ENCODE peak calls at places on chromosomes 4 and X, in four cellular contexts. N is HepG2, E is K562, X is GM12878. V is an unnamed sample.

GRCh38 chr4:174265917-174266316 is 17.6 kb downstream of the FBXO8 start:
- DNase-seq in X (no peak), N (no peak), E (no peak), V (no peak)

GRCh38 chr4:186624951-186625350 is 69.6 kb upstream of the MTNR1A start:
- DNase-seq in X (no peak), N (peak), E (no peak), V (no peak)

GRCh38 chrX:10166731-10167149 is 10.0 kb downstream of the CLCN4 start:
- DNase-seq in E (no peak), X (no peak), N (peak), V (no peak)

GRCh38 chr4:128393111-128393704 is 105.6 kb upstream of the PGRMC2 start:
- DNase-seq in N (no peak), X (no peak), E (no peak), V (no peak)

GRCh38 chr4:173318648-173319211 is 15.4 kb downstream of the HMGB2 start:
- DNase-seq in N (peak), X (no peak), E (no peak), V (no peak)

GRCh38 chr4:160537681-160538080 is 1434.8 kb downstream of the RAPGEF2 start:
- DNase-seq in X (no peak), E (no peak), N (no peak), V (no peak)

GRCh38 chrX:133215017-133215416 is 3.1 kb downstream of the TFDP3 start:
- DNase-seq in E (no peak), N (no peak), X (no peak), V (no peak)

GRCh38 chrX:134172588-134173259 is 64.3 kb upstream of the CCDC160 start:
- DNase-seq in E (no peak), X (no peak), N (no peak), V (no peak)

GRCh38 chr4:1984406-1985191 is 24.2 kb downstream of the NELFA start:
- DNase-seq in X (no peak), N (no peak), E (no peak), V (no peak)

DNA sequence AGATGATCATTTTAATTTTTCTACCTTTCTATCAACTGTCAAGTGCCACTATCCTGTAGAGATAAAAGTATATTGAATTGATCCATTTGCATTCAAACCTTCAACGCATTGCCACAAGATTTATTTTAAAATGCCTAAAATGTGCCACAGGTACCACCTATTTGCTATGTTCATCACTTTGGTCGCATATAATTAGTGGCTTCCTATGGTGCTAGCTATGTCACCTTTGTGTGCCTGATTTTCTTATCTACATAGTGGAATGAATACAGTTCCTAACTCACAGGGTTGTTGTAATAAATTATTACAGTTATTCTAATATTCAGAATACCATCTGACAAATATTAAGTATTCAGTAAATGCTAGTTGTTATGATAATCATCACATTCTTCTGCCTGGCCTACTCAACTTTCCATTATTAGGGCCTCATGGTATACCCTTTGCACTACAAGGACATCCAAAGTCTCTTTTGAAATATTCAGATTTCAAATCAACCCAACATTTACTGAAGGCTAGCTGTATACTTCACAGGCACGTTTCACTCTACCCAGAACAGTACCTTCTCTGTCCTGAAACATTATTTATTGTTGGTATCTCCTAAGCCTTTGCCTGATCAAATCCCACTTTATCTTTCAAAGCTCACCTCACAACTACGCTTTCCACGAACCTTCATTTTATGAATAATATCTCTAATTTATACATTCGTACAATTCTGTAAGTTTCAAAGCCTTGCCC is 62.4 kb downstream of the ANXA10 start:
- DNase-seq in X (no peak), N (no peak), E (no peak), V (no peak)
- TF ChIP-seq MAX in X (no peak), N (no peak), E (no peak), V (no peak)

GRCh38 chrX:17413228-17413627 is 38.2 kb downstream of the NHS start:
- DNase-seq in X (no peak), E (no peak), N (no peak), V (no peak)
- TF ChIP-seq ETV6 in X (no peak), E (no peak), N (no peak), V (no peak)

DNA sequence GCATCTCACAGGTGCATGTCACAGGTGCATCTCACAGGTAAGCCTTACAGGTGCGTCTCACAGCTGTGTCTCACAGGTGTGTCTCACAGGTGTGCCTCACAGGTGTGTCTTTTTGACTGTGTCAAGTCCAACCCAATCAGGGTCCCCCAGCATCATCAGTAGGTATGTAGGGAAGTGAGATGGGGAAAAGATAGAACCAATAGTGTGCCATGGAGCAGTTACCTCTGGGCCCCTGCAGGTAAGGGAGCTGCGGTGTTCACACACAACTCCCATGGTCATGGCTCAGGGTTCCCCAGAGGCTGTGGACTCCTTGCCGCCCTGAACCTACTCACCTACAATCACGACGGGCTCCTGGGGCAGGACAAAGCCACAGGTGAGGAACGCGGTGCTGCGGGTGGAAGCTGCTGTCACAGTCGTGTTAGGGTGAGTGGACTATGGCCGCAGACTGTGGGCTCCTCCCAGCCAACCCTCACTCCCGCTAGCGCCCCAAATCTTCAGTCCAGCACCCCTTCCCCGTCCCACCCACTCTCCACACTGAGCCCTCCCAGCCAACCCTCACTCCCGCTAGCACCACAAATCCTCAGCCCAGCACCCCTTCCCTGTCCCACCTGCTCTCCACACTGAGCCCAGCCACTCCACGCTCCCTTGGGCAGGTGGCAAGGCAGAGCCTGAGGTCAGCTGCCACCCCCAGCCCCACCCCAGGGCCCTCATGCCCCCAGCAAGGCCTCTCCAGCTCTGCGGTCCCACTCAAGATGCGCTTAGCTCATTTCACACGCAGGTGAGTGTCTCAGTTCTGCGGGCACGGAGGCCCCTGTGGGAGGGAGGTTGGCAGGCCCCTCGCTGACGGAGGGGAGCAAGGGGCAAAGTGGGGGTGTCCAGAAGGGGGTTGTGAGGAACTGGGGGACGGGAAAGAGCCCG is 2.1 kb upstream of the PDE6B start:
- DNase-seq in N (no peak), E (no peak), X (no peak), V (no peak)
- TF ChIP-seq MAX in N (no peak), E (no peak), X (no peak), V (no peak)

DNA sequence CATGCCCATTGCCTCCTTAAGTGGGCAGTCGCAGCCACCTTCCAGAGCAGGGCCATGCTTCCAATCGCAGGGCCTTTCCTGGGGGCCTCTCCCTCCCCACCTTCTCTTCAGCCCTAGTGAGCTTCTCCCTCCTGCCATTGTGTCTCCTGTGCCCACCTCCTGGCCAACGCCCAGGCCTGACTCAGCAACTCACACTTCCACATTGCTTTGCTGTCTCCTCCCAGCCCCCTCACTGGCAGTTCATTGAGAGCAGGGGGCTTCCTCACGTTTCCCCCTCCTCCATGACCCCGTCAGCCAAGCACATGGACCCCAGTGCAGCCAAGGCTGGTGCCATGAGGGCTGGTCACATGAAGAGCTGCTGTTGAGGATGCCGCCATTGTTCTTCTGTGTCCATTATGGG is 25.9 kb downstream of the HTRA3 start:
- DNase-seq in N (no peak), E (no peak), X (no peak), V (no peak)
- TF ChIP-seq ETV6 in N (no peak), E (no peak), X (no peak), V (no peak)

GRCh38 chr4:148057425-148058020 is 325.6 kb downstream of the ARHGAP10 start:
- DNase-seq in E (no peak), N (no peak), X (peak), V (no peak)

GRCh38 chr4:148054275-148054674 is 322.4 kb downstream of the ARHGAP10 start:
- DNase-seq in E (no peak), N (no peak), X (no peak), V (no peak)

GRCh38 chr4:148058160-148058859 is 326.4 kb downstream of the ARHGAP10 start:
- DNase-seq in X (no peak), N (no peak), E (no peak), V (no peak)

GRCh38 chr4:148055844-148056243 is 324.0 kb downstream of the ARHGAP10 start:
- DNase-seq in N (no peak), E (no peak), X (no peak), V (no peak)

DNA sequence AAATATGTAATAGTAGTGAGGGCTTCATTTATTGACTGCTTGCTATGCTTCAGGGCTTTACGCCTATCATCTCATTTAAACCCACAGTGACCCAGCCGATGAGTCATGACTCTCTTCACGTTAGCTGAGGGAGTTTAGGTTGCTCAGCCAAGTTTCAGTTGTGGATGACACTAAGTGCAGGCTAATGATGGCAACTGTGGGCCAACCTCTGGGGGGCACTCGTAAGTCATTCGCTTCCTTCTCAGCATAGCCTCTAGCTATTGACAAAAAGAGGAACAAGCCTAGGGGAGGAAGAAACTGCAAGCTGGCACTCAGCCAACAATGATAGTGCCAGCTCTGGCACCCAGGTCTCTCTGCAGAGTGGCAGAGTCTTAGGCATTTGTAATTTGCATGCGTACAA is 325.0 kb downstream of the ARHGAP10 start:
- DNase-seq in E (peak), N (no peak), X (peak), V (peak)
- TF ChIP-seq MAX in E (no peak), N (no peak), X (no peak), V (no peak)

GRCh38 chr4:176363072-176363471 is 43.3 kb downstream of the SPCS3 start:
- DNase-seq in E (no peak), X (no peak), N (no peak), V (no peak)
- TF ChIP-seq ETV6 in E (no peak), X (no peak), N (no peak), V (no peak)

GRCh38 chr4:82823062-82823461 is 24.5 kb upstream of the SCD5 start:
- DNase-seq in N (no peak), E (no peak), X (no peak), V (no peak)
- TF ChIP-seq MAX in N (no peak), E (no peak), X (no peak), V (no peak)

GRCh38 chrX:154016366-154017076 is 3.2 kb downstream of the IRAK1 start:
- DNase-seq in E (no peak), N (no peak), X (no peak), V (no peak)
- TF ChIP-seq ETV6 in E (no peak), N (no peak), X (no peak), V (no peak)

GRCh38 chrX:63250253-63250868 is 100.8 kb downstream of the SPIN4 start:
- DNase-seq in N (peak), E (peak), X (peak), V (peak)
- TF ChIP-seq MAX in N (no peak), E (no peak), X (no peak), V (no peak)

GRCh38 chr4:56613101-56613862 is 67.8 kb downstream of the HOPX start:
- DNase-seq in N (peak), E (no peak), X (no peak), V (no peak)
- TF ChIP-seq ETV6 in N (no peak), E (no peak), X (no peak), V (no peak)